ENCODE peak calls at places on chromosomes 5 and 9, in ten cellular contexts. T is iris pigment epithelial cell; V is activated effector memory CD4-positive, alpha-beta T cell treated with anti-CD3 and anti-CD28 coated beads, Interleukin-2, amount 50 U/mL, for 16 hours; D is bronchial epithelial cell; G is A172; K is left ventricle myocardium inferior; W is NCI-H187; X is lower lobe of right lung; Z is endothelial cell; P is endodermal cell. B is an unnamed sample.

GRCh38 chr5:149549461-149550266 is 1.6 kb downstream of the CSNK1A1 start:
- DNase-seq in K (no peak), X (no peak), V (peak), P (peak), Z (peak), T (peak), W (peak), D (peak), G (peak), B (peak)

GRCh38 chr5:156477196-156477595 is 150.2 kb downstream of the SGCD start:
- DNase-seq in K (no peak), D (no peak), G (peak), T (no peak), X (no peak), P (no peak), W (no peak), Z (no peak), V (no peak), B (no peak)

GRCh38 chr9:137878146-137878941 is 762 bp downstream of the CACNA1B start:
- DNase-seq in G (no peak), X (peak), V (peak), P (peak), W (no peak), Z (peak), K (no peak), T (peak), D (no peak), B (no peak)

GRCh38 chr5:65395526-65396155 is 86.1 kb downstream of the ADAMTS6 start:
- DNase-seq in T (peak), G (no peak), V (no peak), X (no peak), K (no peak), Z (no peak), D (peak), P (no peak), W (no peak), B (no peak)

GRCh38 chr5:6633469-6634326 is 458 bp downstream of the SRD5A1 start:
- DNase-seq in V (no peak), K (no peak), G (peak), P (peak), T (peak), D (peak), Z (peak), W (peak), X (no peak), B (no peak)

GRCh38 chr5:147893820-147894219 is 12.5 kb downstream of the C5orf46 start:
- DNase-seq in V (no peak), D (peak), X (no peak), Z (no peak), P (no peak), T (peak), W (no peak), K (no peak), G (peak), B (no peak)

GRCh38 chr9:92208693-92209524 is 84.6 kb downstream of the IARS1 start:
- DNase-seq in X (no peak), Z (no peak), V (no peak), P (no peak), W (no peak), G (no peak), T (no peak), D (no peak), K (no peak), B (no peak)

GRCh38 chr5:154412316-154412715 is 33.5 kb upstream of the SAP30L start:
- DNase-seq in X (no peak), Z (no peak), G (no peak), W (no peak), P (no peak), D (no peak), K (no peak), T (no peak), V (no peak), B (no peak)

GRCh38 chr5:113331201-113331551 is 103.6 kb downstream of the TSSK1B start:
- DNase-seq in X (no peak), V (no peak), D (no peak), K (no peak), W (no peak), T (peak), Z (no peak), P (no peak), G (peak), B (no peak)